ENCODE peak calls at places on chromosome 1, in six cellular contexts. G is activated CD4-positive, CD25-positive, alpha-beta regulatory T cell; L is DMS153; Y is HEK293T; P is M059J; U is T-helper 2 cell. K is an unnamed sample.

GRCh38 chr1:160576430-160576829 is 2.9 kb downstream of the CD84 start:
- DNase-seq in G (no peak), L (no peak), Y (no peak), P (no peak), U (no peak), K (no peak)

GRCh38 chr1:24294228-24294672 is 24.9 kb upstream of the GRHL3 start:
- DNase-seq in G (no peak), L (no peak), Y (no peak), P (peak; percentile 99), U (no peak), K (no peak)

GRCh38 chr1:114756009-114756892 is 1.5 kb downstream of the CSDE1 start:
- DNase-seq in G (no peak), L (no peak), Y (no peak), P (peak; percentile 7), U (no peak), K (no peak)

GRCh38 chr1:42680045-42680444 is 2.2 kb upstream of the YBX1 start:
- DNase-seq in G (no peak), L (no peak), Y (no peak), P (no peak), U (no peak), K (no peak)

GRCh38 chr1:225825606-225826005 is 15.7 kb downstream of the EPHX1 start:
- DNase-seq in G (no peak), L (no peak), Y (no peak), P (no peak), U (no peak), K (no peak)

GRCh38 chr1:80218112-80218511 is 1211.6 kb upstream of the ADGRL4 start:
- DNase-seq in G (no peak), L (peak; percentile 8), Y (peak; percentile 45), P (peak; percentile 12), U (no peak), K (peak; percentile 17)

GRCh38 chr1:15835205-15835740 is 12.2 kb upstream of the SPEN start:
- DNase-seq in G (peak; percentile 55), L (no peak), Y (no peak), P (no peak), U (peak; percentile 28), K (no peak)

GRCh38 chr1:179287946-179288345 is 5.7 kb upstream of the SOAT1 start:
- DNase-seq in G (no peak), L (no peak), Y (no peak), P (no peak), U (no peak), K (no peak)

GRCh38 chr1:51289676-51290488 is 40.5 kb downstream of the TTC39A start:
- DNase-seq in G (no peak), L (no peak), Y (no peak), P (no peak), U (no peak), K (no peak)

K was measured in neuronal stem cell.